ENCODE peak calls at places on chromosome 2, in six cellular contexts. S is mesenchymal stem cell, Z is endodermal cell, A is ascending aorta, C is NT2/D1, F is WERI-Rb-1. M is an unnamed sample. For H3K36me3, the result is how much of the 10 kb centered on the place peaks cover.

GRCh38 chr2:158740591-158740990 is 54.5 kb upstream of the DAPL1 start:
- DNase-seq in A (no peak), Z (no peak), F (no peak), C (no peak), S (no peak), M (peak)

GRCh38 chr2:211867845-211868361 is 670.7 kb downstream of the ERBB4 start:
- DNase-seq in A (no peak), F (no peak), S (peak), C (no peak), Z (no peak), M (peak)

GRCh38 chr2:127545189-127545588 is 9.7 kb downstream of the MYO7B start:
- DNase-seq in F (no peak), S (no peak), A (no peak), Z (no peak), C (no peak), M (no peak)

GRCh38 chr2:222451270-222451674 is 26.9 kb downstream of the SGPP2 start:
- DNase-seq in C (no peak), Z (no peak), A (no peak), S (peak), F (peak), M (peak)

GRCh38 chr2:20524412-20525040 is 77.7 kb downstream of the RHOB start:
- DNase-seq in C (no peak), F (no peak), A (no peak), S (no peak), Z (peak), M (no peak)

GRCh38 chr2:100137877-100138570 is 4.4 kb downstream of the AFF3 start:
- DNase-seq in Z (no peak), C (no peak), F (no peak), S (no peak), A (no peak), M (no peak)

GRCh38 chr2:216603884-216604245 is 29.4 kb upstream of the IGFBP2 start:
- DNase-seq in A (no peak), Z (no peak), C (no peak), S (no peak), F (no peak), M (no peak)

GRCh38 chr2:199589303-199589702 is 131.6 kb upstream of the SATB2 start:
- DNase-seq in A (no peak), S (no peak), F (no peak), C (no peak), Z (no peak), M (peak)

GRCh38 chr2:239319261-239319661 is 81.6 kb downstream of the HDAC4 start:
- DNase-seq in C (no peak), F (no peak), S (no peak), A (no peak), Z (peak), M (no peak)

GRCh38 chr2:160432633-160433032 is 61.0 kb downstream of the RBMS1 start:
- DNase-seq in S (peak), C (no peak), F (no peak), Z (peak), A (no peak), M (peak)

GRCh38 chr2:14656146-14656545 is 23.6 kb downstream of the LRATD1 start:
- DNase-seq in A (no peak), S (no peak), F (no peak), C (no peak), Z (no peak), M (no peak)

GRCh38 chr2:178324072-178324471 is 126.9 kb downstream of the PRKRA start:
- DNase-seq in Z (no peak), F (no peak), S (no peak), A (no peak), C (no peak), M (no peak)

GRCh38 chr2:151878655-151879563 is 50.7 kb upstream of the ARL5A start:
- DNase-seq in F (no peak), C (peak), A (no peak), S (peak), Z (no peak), M (peak)

GRCh38 chr2:220512419-220512818 is 885.0 kb downstream of the SLC4A3 start:
- DNase-seq in A (no peak), C (no peak), S (no peak), F (no peak), Z (no peak), M (peak)

GRCh38 chr2:66478311-66478710 is 43.4 kb downstream of the MEIS1 start:
- DNase-seq in F (no peak), S (no peak), Z (no peak), A (no peak), C (no peak), M (no peak)

GRCh38 chr2:199955007-199955338 is 318 bp downstream of the TYW5 start:
- DNase-seq in F (no peak), Z (no peak), S (no peak), A (no peak), C (no peak), M (peak)

GRCh38 chr2:32715391-32715841 is 87.6 kb downstream of the TTC27 start:
- DNase-seq in A (no peak), F (no peak), C (no peak), Z (no peak), S (no peak), M (peak)

GRCh38 chr2:128498086-128498485 is 179.4 kb upstream of the HS6ST1 start:
- DNase-seq in Z (no peak), C (no peak), A (no peak), F (no peak), S (no peak), M (no peak)

GRCh38 chr2:152623076-152623740 is 94.1 kb downstream of the PRPF40A start:
- DNase-seq in Z (no peak), S (no peak), C (no peak), F (no peak), A (no peak), M (no peak)

GRCh38 chr2:160742679-160743078 is 249.1 kb upstream of the RBMS1 start:
- DNase-seq in A (no peak), S (peak), Z (no peak), F (no peak), C (no peak), M (no peak)

GRCh38 chr2:130365963-130366362 is 10.1 kb downstream of the PTPN18 start:
- DNase-seq in S (no peak), C (no peak), A (no peak), F (no peak), Z (no peak), M (no peak)

GRCh38 chr2:108542071-108542470 is 7.8 kb downstream of the LIMS1 start:
- DNase-seq in A (no peak), C (no peak), Z (no peak), S (no peak), F (no peak), M (peak)

GRCh38 chr2:70479816-70480215 is 73.8 kb downstream of the TGFA start:
- DNase-seq in F (no peak), A (no peak), Z (no peak), S (no peak), C (no peak), M (no peak)

GRCh38 chr2:229674830-229675530 is 39.4 kb downstream of the DNER start:
- DNase-seq in F (no peak), Z (no peak), S (no peak), A (no peak), C (no peak), M (no peak)

GRCh38 chr2:15840173-15840572 is 100.2 kb upstream of the MYCN start:
- DNase-seq in Z (no peak), C (no peak), A (no peak), F (no peak), S (no peak), M (no peak)

GRCh38 chr2:216394888-216395287 is 17.4 kb upstream of the SMARCAL1 start:
- DNase-seq in Z (no peak), C (no peak), F (no peak), S (no peak), A (no peak), M (no peak)

GRCh38 chr2:215849771-215850170 is 163.6 kb downstream of the MREG start:
- DNase-seq in C (no peak), F (no peak), S (no peak), A (no peak), Z (no peak), M (no peak)

GRCh38 chr2:148794558-148794957 is 80.5 kb upstream of the KIF5C start:
- DNase-seq in A (no peak), F (no peak), Z (no peak), S (peak), C (no peak), M (peak)

GRCh38 chr2:195468771-195469170 is 188.3 kb upstream of the SLC39A10 start:
- DNase-seq in A (no peak), C (no peak), S (no peak), F (no peak), Z (no peak), M (no peak)

GRCh38 chr2:88561646-88562388 is 65.4 kb downstream of the EIF2AK3 start:
- DNase-seq in A (no peak), S (no peak), Z (no peak), F (no peak), C (no peak), M (no peak)

GRCh38 chr2:134272831-134273230 is 19.0 kb downstream of the MGAT5 start:
- DNase-seq in F (peak), A (no peak), Z (no peak), S (no peak), C (no peak), M (no peak)

GRCh38 chr2:119350311-119350998 is 16.2 kb downstream of the C2orf76 start:
- DNase-seq in S (no peak), A (no peak), Z (peak), F (no peak), C (no peak), M (no peak)

GRCh38 chr2:224869601-224870000 is 153.4 kb upstream of the CCDC195 start:
- DNase-seq in C (no peak), S (peak), F (no peak), Z (no peak), A (no peak), M (peak)

GRCh38 chr2:132715986-132716385 is 46.0 kb upstream of the LYPD1 start:
- DNase-seq in F (no peak), Z (no peak), C (no peak), S (no peak), A (no peak), M (no peak)

GRCh38 chr2:237413293-237414055 is 490 bp downstream of the COL6A3 start:
- DNase-seq in A (no peak), S (peak), Z (no peak), F (no peak), C (no peak), M (no peak)

GRCh38 chr2:6992821-6993228 is 75.6 kb downstream of the RNF144A start:
- DNase-seq in S (no peak), A (no peak), C (no peak), Z (no peak), F (no peak), M (no peak)

DNA sequence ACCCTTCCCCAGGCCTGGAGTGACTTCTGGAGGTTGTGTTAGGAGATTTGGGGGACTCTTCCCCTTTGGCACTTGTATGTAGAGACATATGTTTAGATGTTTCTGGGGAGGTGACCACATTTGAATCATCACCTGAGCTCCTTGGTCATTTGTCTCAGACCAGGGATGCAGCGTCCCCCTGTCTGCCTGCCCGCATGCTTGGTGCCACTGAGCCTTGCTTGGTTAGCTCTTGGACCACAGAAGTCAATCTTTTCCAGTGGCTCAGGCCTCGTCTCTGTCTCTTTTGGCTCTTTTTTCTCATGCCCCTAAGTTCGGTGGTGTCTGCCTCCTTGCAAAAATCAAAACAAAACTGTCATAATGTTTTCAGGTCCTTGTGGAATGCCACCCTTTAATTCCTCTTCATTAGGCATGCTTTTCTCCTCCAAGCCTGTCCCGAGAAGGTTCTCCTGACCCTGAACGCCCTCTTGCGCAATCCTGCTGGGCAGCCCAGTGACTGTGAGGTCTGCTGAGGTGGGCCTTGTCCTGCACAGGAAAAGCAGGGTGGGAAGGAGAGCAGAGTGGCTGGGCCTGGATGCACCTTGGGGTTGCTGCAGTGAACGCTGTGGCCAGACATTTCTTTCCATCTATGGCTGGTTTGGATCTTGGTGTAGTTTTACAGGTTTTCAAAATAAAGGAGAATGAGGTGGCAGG is 24.9 kb downstream of the GLI2 start:
- DNase-seq in F (no peak), S (peak), C (no peak), A (no peak), Z (peak), M (no peak)
- H3K36me3 ChIP-seq in F (under half), S (under half), C (under half), A (under half), Z (under half), M (under half)

GRCh38 chr2:121346886-121347285 is 61.9 kb upstream of the TFCP2L1 start:
- DNase-seq in S (no peak), A (no peak), F (no peak), C (no peak), Z (no peak), M (no peak)

GRCh38 chr2:121346407-121346806 is 61.4 kb upstream of the TFCP2L1 start:
- DNase-seq in C (no peak), S (no peak), Z (no peak), F (no peak), A (no peak), M (no peak)

GRCh38 chr2:121343191-121343590 is 58.2 kb upstream of the TFCP2L1 start:
- DNase-seq in S (no peak), Z (no peak), A (no peak), C (no peak), F (no peak), M (no peak)

GRCh38 chr2:121345887-121346286 is 60.9 kb upstream of the TFCP2L1 start:
- DNase-seq in F (no peak), S (no peak), A (no peak), C (no peak), Z (no peak), M (no peak)

GRCh38 chr2:121345101-121345500 is 60.1 kb upstream of the TFCP2L1 start:
- DNase-seq in F (no peak), S (no peak), Z (no peak), C (no peak), A (no peak), M (no peak)
- H3K36me3 ChIP-seq in F (half or more), S (half or more), Z (half or more), C (half or more), A (half or more), M (under half)

GRCh38 chr2:240538031-240538780 is 19.6 kb downstream of the ANKMY1 start:
- DNase-seq in Z (peak), S (no peak), F (no peak), A (no peak), C (no peak), M (no peak)
- H3K36me3 ChIP-seq in Z (under half), S (under half), F (under half), A (under half), C (under half), M (under half)

GRCh38 chr2:98556634-98557033 is 51.7 kb downstream of the COA5 start:
- DNase-seq in F (no peak), S (no peak), Z (no peak), A (no peak), C (no peak), M (no peak)
- H3K36me3 ChIP-seq in F (under half), S (under half), Z (half or more), A (under half), C (half or more), M (under half)

DNA sequence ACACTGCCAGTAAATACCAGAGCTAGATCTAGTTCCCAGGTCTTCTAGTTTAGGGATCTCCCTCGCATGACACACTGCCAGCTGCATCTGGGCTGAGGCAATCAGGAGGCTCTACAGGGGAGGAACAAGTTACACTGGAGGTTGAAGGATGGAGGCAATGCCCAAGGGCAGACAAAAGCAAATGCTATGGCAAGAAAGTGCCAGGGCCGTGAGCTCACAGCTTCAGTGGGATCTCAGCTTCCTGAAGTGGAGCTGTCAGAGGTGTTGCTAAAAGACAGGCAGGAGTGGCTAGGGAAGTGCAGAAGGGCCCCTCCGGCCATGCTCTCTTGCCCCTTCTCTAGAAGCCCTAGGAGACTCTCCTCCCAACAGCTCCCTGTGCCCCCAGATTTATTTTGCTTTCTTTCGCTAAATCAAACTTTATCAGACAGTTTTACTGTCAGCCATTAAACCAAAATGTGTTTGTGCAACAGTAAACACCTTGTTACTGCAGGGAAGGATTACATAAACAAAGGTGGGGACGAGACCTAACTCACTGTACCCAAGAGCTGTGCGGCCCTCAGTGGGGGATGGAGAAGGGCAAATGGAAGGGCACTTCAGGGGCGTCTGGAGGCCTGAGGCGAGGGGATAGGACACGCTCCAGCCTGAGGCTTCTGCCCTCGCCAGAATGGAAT is 39.4 kb upstream of the PKDCC start:
- DNase-seq in A (no peak), Z (no peak), F (no peak), C (no peak), S (peak), M (no peak)
- H3K36me3 ChIP-seq in A (under half), Z (under half), F (under half), C (under half), S (under half), M (under half)

GRCh38 chr2:235537186-235537585 is 43.3 kb downstream of the AGAP1 start:
- DNase-seq in A (no peak), S (no peak), Z (no peak), C (no peak), F (no peak), M (no peak)

GRCh38 chr2:235535423-235536130 is 41.7 kb downstream of the AGAP1 start:
- DNase-seq in S (no peak), F (no peak), Z (no peak), C (no peak), A (no peak), M (no peak)

GRCh38 chr2:235536711-235537110 is 42.9 kb downstream of the AGAP1 start:
- DNase-seq in C (no peak), Z (no peak), F (no peak), S (no peak), A (no peak), M (no peak)

GRCh38 chr2:235538989-235539388 is 45.1 kb downstream of the AGAP1 start:
- DNase-seq in A (no peak), F (no peak), S (no peak), C (no peak), Z (no peak), M (no peak)

GRCh38 chr2:235537587-235537986 is 43.7 kb downstream of the AGAP1 start:
- DNase-seq in Z (no peak), F (no peak), A (no peak), S (no peak), C (no peak), M (no peak)
- H3K36me3 ChIP-seq in Z (under half), F (under half), A (under half), S (under half), C (under half), M (under half)

M was measured in astrocyte.